ENCODE peak calls at places on chromosome 20, in nine cellular contexts. One of them, this sample, is unnamed.

GRCh38 chr20:19806806-19807691 is 49.0 kb downstream of the RIN2 start:
- DNase-seq in GM12878: no peak
- DNase-seq in HepG2: no peak
- DNase-seq in GM12891: no peak
- DNase-seq in GM12892: no peak
- DNase-seq in spleen: no peak
- DNase-seq in SK-N-SH: peak
- DNase-seq in HL-60: no peak
- DNase-seq in sigmoid colon: peak
- DNase-seq in this sample: no peak

GRCh38 chr20:51095755-51096509 is 73.0 kb upstream of the KCNG1 start:
- DNase-seq in GM12892: no peak
- DNase-seq in HL-60: no peak
- DNase-seq in GM12878: no peak
- DNase-seq in GM12891: no peak
- DNase-seq in SK-N-SH: no peak
- DNase-seq in sigmoid colon: no peak
- DNase-seq in HepG2: no peak
- DNase-seq in spleen: peak
- DNase-seq in this sample: no peak

GRCh38 chr20:7454047-7454446 is 486.2 kb downstream of the HAO1 start:
- DNase-seq in sigmoid colon: no peak
- DNase-seq in HepG2: no peak
- DNase-seq in SK-N-SH: no peak
- DNase-seq in GM12892: no peak
- DNase-seq in GM12891: no peak
- DNase-seq in HL-60: no peak
- DNase-seq in GM12878: no peak
- DNase-seq in spleen: no peak
- DNase-seq in this sample: no peak

GRCh38 chr20:52340036-52340634 is 148.6 kb upstream of the ZFP64 start:
- DNase-seq in GM12878: no peak
- DNase-seq in GM12891: no peak
- DNase-seq in SK-N-SH: no peak
- DNase-seq in HL-60: no peak
- DNase-seq in GM12892: no peak
- DNase-seq in HepG2: peak
- DNase-seq in sigmoid colon: no peak
- DNase-seq in spleen: no peak
- DNase-seq in this sample: no peak

GRCh38 chr20:60365063-60365640 is 406.9 kb downstream of the CDH26 start:
- DNase-seq in GM12878: no peak
- DNase-seq in HepG2: no peak
- DNase-seq in GM12891: no peak
- DNase-seq in SK-N-SH: peak
- DNase-seq in GM12892: no peak
- DNase-seq in sigmoid colon: no peak
- DNase-seq in spleen: no peak
- DNase-seq in HL-60: no peak
- DNase-seq in this sample: no peak

GRCh38 chr20:16615199-16615598 is 42.0 kb upstream of the KIF16B start:
- DNase-seq in SK-N-SH: peak
- DNase-seq in GM12891: no peak
- DNase-seq in HL-60: no peak
- DNase-seq in spleen: no peak
- DNase-seq in sigmoid colon: no peak
- DNase-seq in HepG2: no peak
- DNase-seq in GM12892: no peak
- DNase-seq in GM12878: no peak
- DNase-seq in this sample: no peak

GRCh38 chr20:45833883-45834796 is 541 bp downstream of the SNX21 start:
- DNase-seq in GM12878: no peak
- DNase-seq in spleen: peak
- DNase-seq in sigmoid colon: peak
- DNase-seq in SK-N-SH: peak
- DNase-seq in HepG2: peak
- DNase-seq in GM12891: peak
- DNase-seq in GM12892: peak
- DNase-seq in HL-60: no peak
- DNase-seq in this sample: no peak

GRCh38 chr20:49705358-49705757 is 8.3 kb downstream of the B4GALT5 start:
- DNase-seq in GM12878: peak
- DNase-seq in HepG2: no peak
- DNase-seq in sigmoid colon: no peak
- DNase-seq in SK-N-SH: no peak
- DNase-seq in HL-60: peak
- DNase-seq in GM12892: peak
- DNase-seq in spleen: no peak
- DNase-seq in GM12891: no peak
- DNase-seq in this sample: no peak

GRCh38 chr20:64101731-64102621 is 5.4 kb downstream of the NPBWR2 start:
- DNase-seq in sigmoid colon: no peak
- DNase-seq in HepG2: no peak
- DNase-seq in GM12878: no peak
- DNase-seq in HL-60: no peak
- DNase-seq in GM12892: peak
- DNase-seq in spleen: peak
- DNase-seq in GM12891: peak
- DNase-seq in SK-N-SH: peak
- DNase-seq in this sample: no peak

GRCh38 chr20:57137676-57138075 is 128.8 kb downstream of the BMP7 start:
- DNase-seq in HL-60: no peak
- DNase-seq in HepG2: no peak
- DNase-seq in sigmoid colon: no peak
- DNase-seq in SK-N-SH: no peak
- DNase-seq in GM12878: no peak
- DNase-seq in GM12891: no peak
- DNase-seq in GM12892: no peak
- DNase-seq in spleen: no peak
- DNase-seq in this sample: no peak

GRCh38 chr20:57346477-57346876 is 4.6 kb upstream of the RAE1 start:
- DNase-seq in GM12892: no peak
- DNase-seq in HL-60: peak
- DNase-seq in GM12891: no peak
- DNase-seq in SK-N-SH: peak
- DNase-seq in HepG2: peak
- DNase-seq in sigmoid colon: peak
- DNase-seq in GM12878: no peak
- DNase-seq in spleen: peak
- DNase-seq in this sample: peak

DNA sequence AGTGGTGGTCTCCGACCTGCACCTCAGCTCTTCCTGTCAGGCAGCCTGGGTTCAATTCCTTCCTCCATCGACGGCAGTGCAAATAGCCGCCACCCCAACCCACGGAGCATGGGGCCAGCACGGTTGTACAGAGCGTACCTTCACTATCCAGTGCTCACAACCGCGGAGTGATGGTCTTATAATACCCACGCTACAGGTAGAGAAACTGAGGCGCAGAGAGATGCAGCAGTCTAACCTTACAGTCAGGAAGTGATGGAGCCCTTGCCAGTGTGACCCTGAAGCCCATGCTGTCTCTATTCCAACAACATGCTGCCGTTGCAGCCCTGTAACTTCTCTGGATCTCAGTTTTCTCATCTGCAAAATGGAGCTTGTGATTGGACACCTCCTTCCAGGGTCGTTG is 11.0 kb downstream of the SCRT2 start:
- DNase-seq in GM12891: no peak
- DNase-seq in HepG2: no peak
- DNase-seq in spleen: no peak
- DNase-seq in HL-60: no peak
- DNase-seq in SK-N-SH: no peak
- DNase-seq in GM12878: no peak
- DNase-seq in GM12892: no peak
- DNase-seq in sigmoid colon: no peak
- DNase-seq in this sample: no peak
- TF ChIP-seq POLR2AphosphoS5 in GM12891: no peak
- TF ChIP-seq POLR2AphosphoS5 in HepG2: no peak
- TF ChIP-seq POLR2AphosphoS5 in spleen: no peak
- TF ChIP-seq POLR2AphosphoS5 in HL-60: no peak
- TF ChIP-seq POLR2AphosphoS5 in SK-N-SH: no peak
- TF ChIP-seq POLR2AphosphoS5 in GM12878: no peak
- TF ChIP-seq POLR2AphosphoS5 in GM12892: no peak
- TF ChIP-seq POLR2AphosphoS5 in sigmoid colon: no peak
- TF ChIP-seq POLR2AphosphoS5 in this sample: no peak

GRCh38 chr20:22452442-22453011 is 131.8 kb downstream of the FOXA2 start:
- DNase-seq in GM12892: no peak
- DNase-seq in SK-N-SH: no peak
- DNase-seq in spleen: no peak
- DNase-seq in sigmoid colon: no peak
- DNase-seq in GM12891: no peak
- DNase-seq in GM12878: no peak
- DNase-seq in HepG2: peak
- DNase-seq in HL-60: no peak
- DNase-seq in this sample: no peak
- TF ChIP-seq POLR2AphosphoS5 in GM12892: no peak
- TF ChIP-seq POLR2AphosphoS5 in SK-N-SH: no peak
- TF ChIP-seq POLR2AphosphoS5 in spleen: no peak
- TF ChIP-seq POLR2AphosphoS5 in sigmoid colon: no peak
- TF ChIP-seq POLR2AphosphoS5 in GM12891: no peak
- TF ChIP-seq POLR2AphosphoS5 in GM12878: no peak
- TF ChIP-seq POLR2AphosphoS5 in HepG2: no peak
- TF ChIP-seq POLR2AphosphoS5 in HL-60: no peak
- TF ChIP-seq POLR2AphosphoS5 in this sample: no peak

GRCh38 chr20:44614525-44614924 is 32.1 kb downstream of the PKIG start:
- DNase-seq in SK-N-SH: no peak
- DNase-seq in GM12892: no peak
- DNase-seq in spleen: peak
- DNase-seq in GM12891: no peak
- DNase-seq in HL-60: no peak
- DNase-seq in HepG2: no peak
- DNase-seq in GM12878: no peak
- DNase-seq in sigmoid colon: peak
- DNase-seq in this sample: no peak

GRCh38 chr20:44616604-44616964 is 34.2 kb downstream of the PKIG start:
- DNase-seq in spleen: peak
- DNase-seq in sigmoid colon: no peak
- DNase-seq in HL-60: no peak
- DNase-seq in GM12892: no peak
- DNase-seq in SK-N-SH: no peak
- DNase-seq in GM12891: no peak
- DNase-seq in HepG2: no peak
- DNase-seq in GM12878: no peak
- DNase-seq in this sample: no peak

GRCh38 chr20:44618318-44618731 is 33.2 kb downstream of the ADA start:
- DNase-seq in GM12878: no peak
- DNase-seq in GM12891: no peak
- DNase-seq in HepG2: no peak
- DNase-seq in HL-60: no peak
- DNase-seq in GM12892: no peak
- DNase-seq in spleen: peak
- DNase-seq in sigmoid colon: no peak
- DNase-seq in SK-N-SH: no peak
- DNase-seq in this sample: no peak

GRCh38 chr20:44615169-44615791 is 32.9 kb downstream of the PKIG start:
- DNase-seq in GM12891: no peak
- DNase-seq in HepG2: no peak
- DNase-seq in GM12892: no peak
- DNase-seq in GM12878: no peak
- DNase-seq in spleen: peak
- DNase-seq in sigmoid colon: no peak
- DNase-seq in HL-60: no peak
- DNase-seq in SK-N-SH: no peak
- DNase-seq in this sample: no peak

DNA sequence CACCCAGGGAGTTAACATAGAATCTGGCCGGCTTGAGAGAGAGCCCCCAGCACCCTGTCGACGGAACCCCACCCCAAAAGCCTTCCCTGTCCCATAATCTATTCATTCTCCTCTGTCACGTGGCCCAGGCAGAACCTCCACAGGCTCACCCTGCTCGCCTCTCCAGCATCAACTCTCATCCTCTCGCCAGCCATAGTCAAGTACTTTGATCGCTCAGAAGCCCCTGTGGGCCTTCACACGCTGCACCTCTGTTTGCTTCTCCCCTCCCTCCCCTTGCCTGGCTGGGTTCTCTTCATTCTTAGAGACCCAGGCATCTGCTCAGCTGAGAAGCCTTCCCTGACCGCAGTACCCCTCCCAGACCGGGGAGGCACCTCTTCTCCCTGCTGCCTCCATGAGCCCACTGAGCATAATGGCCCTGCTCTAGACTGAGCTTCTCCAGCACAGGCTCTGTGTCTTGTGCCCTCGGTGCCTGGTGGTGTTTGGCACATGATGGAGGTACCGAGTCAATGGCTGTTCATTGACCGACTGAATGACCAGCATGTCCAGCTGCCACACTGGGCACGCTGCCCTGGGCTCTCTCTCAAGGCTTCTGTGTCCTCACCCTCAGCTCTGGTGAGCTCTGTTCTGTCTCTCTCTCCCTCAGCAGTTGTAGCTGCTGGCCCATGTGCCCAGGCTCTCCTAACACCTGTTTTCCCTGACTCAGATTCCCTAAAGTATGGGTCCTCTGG is 33.7 kb downstream of the PKIG start:
- DNase-seq in spleen: peak
- DNase-seq in GM12878: no peak
- DNase-seq in SK-N-SH: no peak
- DNase-seq in HL-60: no peak
- DNase-seq in GM12891: no peak
- DNase-seq in HepG2: no peak
- DNase-seq in sigmoid colon: no peak
- DNase-seq in GM12892: no peak
- DNase-seq in this sample: no peak
- TF ChIP-seq POLR2AphosphoS5 in spleen: no peak
- TF ChIP-seq POLR2AphosphoS5 in GM12878: no peak
- TF ChIP-seq POLR2AphosphoS5 in SK-N-SH: no peak
- TF ChIP-seq POLR2AphosphoS5 in HL-60: peak
- TF ChIP-seq POLR2AphosphoS5 in GM12891: no peak
- TF ChIP-seq POLR2AphosphoS5 in HepG2: no peak
- TF ChIP-seq POLR2AphosphoS5 in sigmoid colon: no peak
- TF ChIP-seq POLR2AphosphoS5 in GM12892: no peak
- TF ChIP-seq POLR2AphosphoS5 in this sample: no peak

GRCh38 chr20:47273591-47274235 is 82.8 kb downstream of the ZMYND8 start:
- DNase-seq in GM12892: no peak
- DNase-seq in SK-N-SH: no peak
- DNase-seq in sigmoid colon: no peak
- DNase-seq in spleen: no peak
- DNase-seq in HL-60: no peak
- DNase-seq in HepG2: no peak
- DNase-seq in GM12878: no peak
- DNase-seq in GM12891: no peak
- DNase-seq in this sample: no peak

GRCh38 chr20:47276251-47276650 is 80.2 kb downstream of the ZMYND8 start:
- DNase-seq in HL-60: no peak
- DNase-seq in sigmoid colon: peak
- DNase-seq in GM12878: no peak
- DNase-seq in GM12891: no peak
- DNase-seq in spleen: no peak
- DNase-seq in SK-N-SH: no peak
- DNase-seq in GM12892: no peak
- DNase-seq in HepG2: no peak
- DNase-seq in this sample: no peak

GRCh38 chr20:47272893-47273590 is 83.5 kb downstream of the ZMYND8 start:
- DNase-seq in SK-N-SH: peak
- DNase-seq in GM12892: no peak
- DNase-seq in GM12891: no peak
- DNase-seq in GM12878: peak
- DNase-seq in HepG2: peak
- DNase-seq in HL-60: peak
- DNase-seq in spleen: no peak
- DNase-seq in sigmoid colon: peak
- DNase-seq in this sample: peak

GRCh38 chr20:47275548-47275947 is 81.0 kb downstream of the ZMYND8 start:
- DNase-seq in spleen: no peak
- DNase-seq in GM12892: no peak
- DNase-seq in sigmoid colon: peak
- DNase-seq in SK-N-SH: no peak
- DNase-seq in GM12891: no peak
- DNase-seq in GM12878: no peak
- DNase-seq in HL-60: no peak
- DNase-seq in HepG2: no peak
- DNase-seq in this sample: no peak

GRCh38 chr20:47274449-47275108 is 81.9 kb downstream of the ZMYND8 start:
- DNase-seq in SK-N-SH: no peak
- DNase-seq in GM12892: peak
- DNase-seq in spleen: no peak
- DNase-seq in HL-60: no peak
- DNase-seq in GM12891: peak
- DNase-seq in HepG2: peak
- DNase-seq in GM12878: peak
- DNase-seq in sigmoid colon: peak
- DNase-seq in this sample: peak
- TF ChIP-seq POLR2AphosphoS5 in SK-N-SH: peak
- TF ChIP-seq POLR2AphosphoS5 in GM12892: no peak
- TF ChIP-seq POLR2AphosphoS5 in spleen: no peak
- TF ChIP-seq POLR2AphosphoS5 in HL-60: no peak
- TF ChIP-seq POLR2AphosphoS5 in GM12891: no peak
- TF ChIP-seq POLR2AphosphoS5 in HepG2: no peak
- TF ChIP-seq POLR2AphosphoS5 in GM12878: peak
- TF ChIP-seq POLR2AphosphoS5 in sigmoid colon: no peak
- TF ChIP-seq POLR2AphosphoS5 in this sample: no peak

This sample was measured in Panc1.